ENCODE peak calls at places on chromosomes 16 and 17, in seven cellular contexts. L is neuronal stem cell, V is mesenchymal stem cell, Q is mesendoderm, G is H1, M is H9, K is trophoblast cell. Z is an unnamed sample.

GRCh38 chr16:19505600-19506303 is 16.1 kb downstream of the GDE1 start:
- DNase-seq in L (no peak), V (no peak), G (no peak), K (peak), M (no peak), Q (no peak), Z (peak)

GRCh38 chr16:70706948-70707465 is 21.2 kb upstream of the MTSS2 start:
- DNase-seq in M (no peak), G (no peak), Q (no peak), K (peak), L (no peak), V (peak), Z (peak)

GRCh38 chr17:57679356-57679755 is 65.7 kb downstream of the CCDC182 start:
- DNase-seq in L (no peak), M (no peak), K (no peak), G (no peak), V (no peak), Q (no peak), Z (no peak)

GRCh38 chr16:63945805-63946204 is 1176.1 kb downstream of the CDH11 start:
- DNase-seq in M (no peak), Q (no peak), V (no peak), K (no peak), G (no peak), L (no peak), Z (no peak)

GRCh38 chr16:1048442-1049112 is 24.0 kb upstream of the SSTR5 start:
- DNase-seq in M (peak), G (peak), Q (peak), V (peak), K (peak), L (peak), Z (peak)

GRCh38 chr16:66165879-66166278 is 200.6 kb upstream of the CDH5 start:
- DNase-seq in K (no peak), V (no peak), L (no peak), Q (no peak), G (no peak), M (no peak), Z (peak)

GRCh38 chr17:792277-792676 is 10.1 kb downstream of the MRM3 start:
- DNase-seq in L (no peak), G (no peak), V (peak), K (no peak), Q (peak), M (no peak), Z (peak)

GRCh38 chr17:64384253-64385186 is 6.1 kb downstream of the PECAM1 start:
- DNase-seq in G (no peak), L (no peak), M (no peak), Q (no peak), V (peak), K (no peak), Z (no peak)

GRCh38 chr17:78958556-78959191 is 21.0 kb downstream of the LGALS3BP start:
- DNase-seq in V (no peak), Q (no peak), L (no peak), K (peak), G (no peak), M (peak), Z (no peak)

GRCh38 chr17:27929990-27930389 is 36.8 kb upstream of the LYRM9 start:
- DNase-seq in M (no peak), K (peak), V (no peak), Q (peak), L (no peak), G (no peak), Z (peak)

GRCh38 chr17:27958708-27959381 is 65.7 kb upstream of the LYRM9 start:
- DNase-seq in L (no peak), K (no peak), G (no peak), V (no peak), M (no peak), Q (no peak), Z (no peak)

GRCh38 chr16:21057875-21058274 is 92.8 kb downstream of the DNAH3 start:
- DNase-seq in K (no peak), M (no peak), G (no peak), L (no peak), V (no peak), Q (no peak), Z (no peak)

GRCh38 chr16:27355610-27356009 is 41.8 kb downstream of the IL4R start:
- DNase-seq in K (peak), M (peak), V (peak), Q (peak), G (peak), L (no peak), Z (peak)

GRCh38 chr16:54062361-54063346 is 223.9 kb downstream of the IRX3 start:
- DNase-seq in L (no peak), G (no peak), K (no peak), V (no peak), Q (peak), M (peak), Z (no peak)

GRCh38 chr17:17508641-17509591 is 12.7 kb upstream of the RASD1 start:
- DNase-seq in V (no peak), M (no peak), L (no peak), G (no peak), K (no peak), Q (no peak), Z (no peak)

GRCh38 chr16:61233718-61234117 is 802.5 kb downstream of the CDH8 start:
- DNase-seq in L (no peak), V (no peak), K (no peak), M (no peak), Q (no peak), G (no peak), Z (no peak)

GRCh38 chr17:12549499-12549901 is 116.2 kb upstream of the MYOCD start:
- DNase-seq in M (no peak), G (no peak), L (no peak), K (peak), Q (peak), V (peak), Z (peak)
- H4K8ac ChIP-seq in M (no peak), G (no peak), L (no peak), K (no peak), Q (no peak), V (no peak), Z (peak)

GRCh38 chr17:4548061-4548461 is 7.1 kb downstream of the MYBBP1A start:
- DNase-seq in V (no peak), M (peak), L (no peak), K (no peak), G (no peak), Q (no peak), Z (no peak)

GRCh38 chr17:4548721-4549531 is 6.3 kb downstream of the MYBBP1A start:
- DNase-seq in K (no peak), L (no peak), G (no peak), V (no peak), M (no peak), Q (peak), Z (peak)

GRCh38 chr17:4544656-4545216 is 10.4 kb downstream of the MYBBP1A start:
- DNase-seq in K (no peak), V (no peak), L (no peak), G (no peak), M (no peak), Q (no peak), Z (no peak)

GRCh38 chr17:4545217-4545951 is 9.8 kb downstream of the MYBBP1A start:
- DNase-seq in Q (no peak), L (no peak), K (peak), M (no peak), G (no peak), V (no peak), Z (no peak)

DNA sequence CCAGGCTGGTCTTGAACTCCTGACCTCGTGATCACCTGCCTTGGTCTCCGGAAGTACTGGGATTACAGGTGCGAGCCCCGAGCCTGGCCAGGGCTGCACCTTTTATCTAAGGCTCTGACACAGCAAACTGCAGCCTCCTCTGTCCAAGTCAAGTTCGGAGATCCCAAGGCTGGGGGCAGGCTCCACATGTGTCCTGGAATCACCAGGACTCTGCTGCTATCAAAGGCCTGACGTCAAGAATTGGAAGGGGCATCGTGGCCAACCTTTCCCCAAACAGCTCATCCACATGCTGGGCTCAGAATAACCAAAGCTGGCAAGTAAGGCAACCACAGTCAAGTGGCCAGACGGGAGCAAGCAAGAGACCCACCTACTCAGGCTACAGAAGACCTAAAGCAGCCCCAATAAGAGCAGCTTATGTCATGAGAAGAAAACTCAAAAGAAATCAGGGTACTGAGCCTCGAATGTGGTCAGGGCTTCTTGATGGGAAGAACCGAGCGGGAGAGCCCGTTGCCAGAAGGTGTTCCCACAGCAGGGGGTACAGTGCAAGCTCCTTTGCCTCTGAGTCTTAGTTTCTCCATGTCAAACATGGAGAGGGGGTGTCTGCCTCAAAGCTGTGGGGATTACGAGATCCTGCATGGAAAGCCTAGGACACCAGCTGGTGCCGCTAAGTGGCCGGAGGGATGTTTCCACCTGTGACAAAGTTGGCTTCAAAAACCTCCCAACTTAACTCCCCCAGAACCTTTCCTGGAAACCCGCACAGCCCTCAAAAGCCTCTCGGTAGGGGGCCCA is 7.9 kb downstream of the MYBBP1A start:
- DNase-seq in V (no peak), Q (no peak), L (no peak), G (no peak), M (no peak), K (no peak), Z (no peak)
- H4K8ac ChIP-seq in V (no peak), Q (no peak), L (no peak), G (no peak), M (no peak), K (no peak), Z (no peak)

GRCh38 chr16:85182286-85182685 is 70.0 kb upstream of the CIBAR2 start:
- DNase-seq in M (no peak), V (no peak), G (no peak), L (no peak), Q (no peak), K (no peak), Z (no peak)

GRCh38 chr16:85183564-85183963 is 71.3 kb upstream of the CIBAR2 start:
- DNase-seq in G (no peak), K (no peak), L (no peak), Q (no peak), V (no peak), M (no peak), Z (no peak)

GRCh38 chr16:85181091-85181738 is 68.9 kb upstream of the CIBAR2 start:
- DNase-seq in Q (no peak), V (no peak), K (no peak), G (no peak), M (no peak), L (no peak), Z (no peak)

GRCh38 chr16:85181739-85182129 is 69.5 kb upstream of the CIBAR2 start:
- DNase-seq in M (no peak), V (no peak), L (no peak), G (no peak), K (no peak), Q (no peak), Z (no peak)

GRCh38 chr16:85182774-85183173 is 70.5 kb upstream of the CIBAR2 start:
- DNase-seq in Q (no peak), V (no peak), M (no peak), G (no peak), K (no peak), L (no peak), Z (no peak)
- H4K8ac ChIP-seq in Q (no peak), V (peak), M (no peak), G (peak), K (no peak), L (no peak), Z (no peak)

GRCh38 chr16:13244770-13245169 is 343.4 kb downstream of the SHISA9 start:
- DNase-seq in K (no peak), M (no peak), G (no peak), L (no peak), V (no peak), Q (no peak), Z (no peak)
- H4K8ac ChIP-seq in K (no peak), M (no peak), G (no peak), L (no peak), V (no peak), Q (no peak), Z (no peak)